ENCODE peak calls at places on chromosomes 16 and 17, in four cellular contexts. One of them, this sample, is unnamed. For H3K4me1, the result is how much of the 10 kb centered on the place peaks cover.

GRCh38 chr17:31691251-31691905 is 167.7 kb downstream of the COPRS start:
- DNase-seq in keratinocyte: no peak
- DNase-seq in tibial nerve: no peak
- DNase-seq in CD4-positive, alpha-beta memory T cell: no peak
- DNase-seq in this sample: no peak

GRCh38 chr17:77325826-77326581 is 185.2 kb downstream of the SEC14L1 start:
- DNase-seq in keratinocyte: no peak
- DNase-seq in tibial nerve: peak
- DNase-seq in CD4-positive, alpha-beta memory T cell: no peak
- DNase-seq in this sample: peak

GRCh38 chr16:73040136-73040535 is 7.8 kb downstream of the ZFHX3 start:
- DNase-seq in CD4-positive, alpha-beta memory T cell: no peak
- DNase-seq in tibial nerve: no peak
- DNase-seq in keratinocyte: no peak
- DNase-seq in this sample: no peak

GRCh38 chr17:47898246-47898645 is 2.2 kb downstream of the SP2 start:
- DNase-seq in tibial nerve: no peak
- DNase-seq in CD4-positive, alpha-beta memory T cell: no peak
- DNase-seq in keratinocyte: no peak
- DNase-seq in this sample: no peak

GRCh38 chr17:69523252-69523861 is 108.9 kb downstream of the MAP2K6 start:
- DNase-seq in CD4-positive, alpha-beta memory T cell: peak
- DNase-seq in keratinocyte: no peak
- DNase-seq in tibial nerve: no peak
- DNase-seq in this sample: peak

GRCh38 chr16:75379339-75379738 is 54.0 kb downstream of the CFDP1 start:
- DNase-seq in keratinocyte: no peak
- DNase-seq in CD4-positive, alpha-beta memory T cell: no peak
- DNase-seq in tibial nerve: no peak
- DNase-seq in this sample: no peak

GRCh38 chr16:57637424-57637823 is 9.0 kb downstream of the ADGRG1 start:
- DNase-seq in tibial nerve: peak
- DNase-seq in CD4-positive, alpha-beta memory T cell: no peak
- DNase-seq in keratinocyte: no peak
- DNase-seq in this sample: no peak

GRCh38 chr16:90057738-90058173 is 19.4 kb downstream of the PRDM7 start:
- DNase-seq in tibial nerve: no peak
- DNase-seq in keratinocyte: no peak
- DNase-seq in CD4-positive, alpha-beta memory T cell: no peak
- DNase-seq in this sample: no peak

GRCh38 chr16:83420206-83420760 is 387.5 kb upstream of the HSBP1 start:
- DNase-seq in tibial nerve: no peak
- DNase-seq in CD4-positive, alpha-beta memory T cell: no peak
- DNase-seq in keratinocyte: no peak
- DNase-seq in this sample: no peak

GRCh38 chr17:77343031-77343866 is 202.5 kb downstream of the SEC14L1 start:
- DNase-seq in keratinocyte: no peak
- DNase-seq in CD4-positive, alpha-beta memory T cell: no peak
- DNase-seq in tibial nerve: peak
- DNase-seq in this sample: peak

GRCh38 chr17:42459256-42459982 is 741 bp downstream of the ATP6V0A1 start:
- DNase-seq in keratinocyte: no peak
- DNase-seq in CD4-positive, alpha-beta memory T cell: no peak
- DNase-seq in tibial nerve: peak
- DNase-seq in this sample: peak

GRCh38 chr16:74556375-74556922 is 50.5 kb downstream of the GLG1 start:
- DNase-seq in keratinocyte: peak
- DNase-seq in tibial nerve: no peak
- DNase-seq in CD4-positive, alpha-beta memory T cell: no peak
- DNase-seq in this sample: no peak

GRCh38 chr17:39208893-39209292 is 8.8 kb downstream of the RPL19 start:
- DNase-seq in tibial nerve: no peak
- DNase-seq in keratinocyte: no peak
- DNase-seq in CD4-positive, alpha-beta memory T cell: no peak
- DNase-seq in this sample: peak

GRCh38 chr17:37884516-37884915 is 39.7 kb upstream of the TBC1D3K start:
- DNase-seq in tibial nerve: no peak
- DNase-seq in CD4-positive, alpha-beta memory T cell: no peak
- DNase-seq in keratinocyte: no peak
- DNase-seq in this sample: no peak

GRCh38 chr17:80270836-80271235 is 10.2 kb downstream of the RNF213 start:
- DNase-seq in tibial nerve: no peak
- DNase-seq in CD4-positive, alpha-beta memory T cell: peak
- DNase-seq in keratinocyte: no peak
- DNase-seq in this sample: no peak

DNA sequence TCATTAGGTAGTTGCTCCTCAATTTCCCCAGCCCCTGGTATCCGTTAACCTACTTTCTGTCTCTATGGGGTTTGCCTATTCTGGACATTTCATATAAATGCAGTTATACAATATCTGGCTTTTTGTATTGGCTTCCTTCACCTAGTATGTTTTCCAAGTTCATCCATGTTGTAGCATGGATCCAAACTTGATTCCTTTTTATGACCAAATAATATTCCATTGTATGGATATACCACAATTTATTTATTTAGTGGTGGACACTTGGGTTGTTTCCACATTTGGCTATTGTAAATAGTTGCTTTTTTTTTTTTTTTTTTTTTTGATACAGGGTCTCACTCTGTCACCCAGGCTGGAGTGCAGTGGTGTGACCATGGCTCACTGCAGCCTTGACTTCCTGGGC is 15.9 kb downstream of the EPN2 start:
- DNase-seq in keratinocyte: no peak
- DNase-seq in CD4-positive, alpha-beta memory T cell: no peak
- DNase-seq in tibial nerve: no peak
- DNase-seq in this sample: no peak
- H3K4me3 ChIP-seq in keratinocyte: no peak
- H3K4me3 ChIP-seq in CD4-positive, alpha-beta memory T cell: no peak
- H3K4me3 ChIP-seq in tibial nerve: no peak
- H3K4me3 ChIP-seq in this sample: no peak

GRCh38 chr16:53082509-53082908 is 27.7 kb downstream of the CHD9 start:
- DNase-seq in tibial nerve: no peak
- DNase-seq in CD4-positive, alpha-beta memory T cell: no peak
- DNase-seq in keratinocyte: no peak
- DNase-seq in this sample: no peak
- H3K27ac ChIP-seq in tibial nerve: no peak
- H3K27ac ChIP-seq in CD4-positive, alpha-beta memory T cell: no peak
- H3K27ac ChIP-seq in keratinocyte: peak
- H3K27ac ChIP-seq in this sample: no peak

DNA sequence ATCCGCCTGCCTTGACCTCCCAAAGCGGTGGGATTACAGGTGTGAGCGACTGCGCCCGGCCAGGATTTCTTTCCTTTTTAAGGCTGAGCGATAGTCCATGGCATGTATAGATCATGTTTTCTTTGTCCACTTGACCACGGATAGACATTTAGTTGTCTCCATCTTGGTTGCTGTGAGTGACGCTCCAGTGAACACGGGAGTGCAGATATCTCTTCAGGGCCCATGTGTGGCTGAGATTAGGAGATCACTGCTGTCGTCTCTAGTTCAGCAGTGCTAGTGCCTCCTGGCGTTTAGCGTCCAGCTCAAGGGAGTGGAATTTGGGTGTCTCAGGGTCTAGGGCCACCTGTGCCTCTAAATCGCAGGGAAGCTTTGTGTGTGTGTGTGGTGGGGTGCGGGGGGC is 41.5 kb downstream of the ABCC1 start:
- DNase-seq in keratinocyte: no peak
- DNase-seq in CD4-positive, alpha-beta memory T cell: no peak
- DNase-seq in tibial nerve: no peak
- DNase-seq in this sample: no peak
- H3K4me1 ChIP-seq in keratinocyte: under half
- H3K4me1 ChIP-seq in CD4-positive, alpha-beta memory T cell: under half
- H3K4me1 ChIP-seq in tibial nerve: under half
- H3K4me1 ChIP-seq in this sample: under half

GRCh38 chr17:30323262-30323894 is 10.5 kb downstream of the TMIGD1 start:
- DNase-seq in keratinocyte: no peak
- DNase-seq in CD4-positive, alpha-beta memory T cell: peak
- DNase-seq in tibial nerve: no peak
- DNase-seq in this sample: no peak
- H3K4me3 ChIP-seq in keratinocyte: no peak
- H3K4me3 ChIP-seq in CD4-positive, alpha-beta memory T cell: peak
- H3K4me3 ChIP-seq in tibial nerve: no peak
- H3K4me3 ChIP-seq in this sample: no peak

DNA sequence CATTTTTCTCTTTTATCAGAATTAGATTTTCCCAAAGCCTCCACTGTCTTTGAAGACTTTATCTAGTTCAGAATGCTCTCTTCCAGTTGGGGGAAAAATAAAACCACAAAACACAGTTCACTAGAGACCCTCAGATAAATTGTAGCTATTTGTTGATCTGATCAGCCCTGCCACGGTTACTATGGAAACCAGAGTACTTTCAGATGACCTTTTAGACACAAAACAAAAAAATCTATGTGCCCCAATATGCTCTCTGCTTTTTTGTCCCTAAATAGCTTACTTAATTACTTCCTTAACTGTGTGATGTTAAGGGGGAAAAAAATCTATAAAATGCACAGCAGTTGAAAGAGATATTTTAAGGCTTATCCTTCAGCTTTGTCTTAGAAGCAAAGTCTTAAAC is 130.1 kb upstream of the CACNG5 start:
- DNase-seq in keratinocyte: no peak
- DNase-seq in tibial nerve: no peak
- DNase-seq in CD4-positive, alpha-beta memory T cell: no peak
- DNase-seq in this sample: no peak
- H3K27ac ChIP-seq in keratinocyte: no peak
- H3K27ac ChIP-seq in tibial nerve: no peak
- H3K27ac ChIP-seq in CD4-positive, alpha-beta memory T cell: no peak
- H3K27ac ChIP-seq in this sample: no peak

DNA sequence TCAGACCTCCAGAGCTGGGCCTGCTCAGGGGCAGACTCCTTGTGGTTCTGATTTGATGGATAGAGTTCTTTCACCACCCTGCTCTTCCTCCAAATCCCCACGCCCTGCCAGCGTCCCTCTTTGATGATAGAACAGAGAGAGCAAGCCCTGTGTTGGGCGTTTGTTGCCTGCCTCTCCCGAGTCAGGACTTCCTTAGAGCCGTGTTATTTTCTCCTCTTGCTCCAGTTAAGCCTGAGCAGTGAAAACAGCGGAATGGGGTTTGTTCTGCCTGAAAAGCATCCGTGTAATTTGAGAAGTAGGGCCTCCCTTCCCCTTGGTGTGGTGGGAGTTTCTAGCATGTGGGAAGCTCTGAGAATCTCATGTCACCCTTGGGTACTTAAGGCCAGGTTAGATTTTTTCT is 22.1 kb downstream of the TMEM94 start:
- DNase-seq in tibial nerve: no peak
- DNase-seq in keratinocyte: no peak
- DNase-seq in CD4-positive, alpha-beta memory T cell: no peak
- DNase-seq in this sample: no peak
- H3K4me1 ChIP-seq in tibial nerve: half or more
- H3K4me1 ChIP-seq in keratinocyte: under half
- H3K4me1 ChIP-seq in CD4-positive, alpha-beta memory T cell: under half
- H3K4me1 ChIP-seq in this sample: under half

GRCh38 chr17:28737770-28738679 is 5.8 kb upstream of the TRAF4 start:
- DNase-seq in tibial nerve: no peak
- DNase-seq in CD4-positive, alpha-beta memory T cell: no peak
- DNase-seq in keratinocyte: no peak
- DNase-seq in this sample: peak
- H3K4me3 ChIP-seq in tibial nerve: no peak
- H3K4me3 ChIP-seq in CD4-positive, alpha-beta memory T cell: no peak
- H3K4me3 ChIP-seq in keratinocyte: no peak
- H3K4me3 ChIP-seq in this sample: no peak

This sample was measured in colonic mucosa.